ENCODE peak calls at places on chromosomes 7 and 10, in eight cellular contexts. One of them, this sample, is unnamed.
A peak's percentile ranks its signal among the peaks of the same experiment; 100 is the strongest.

GRCh38 chr10:60289800-60290199 is 99.9 kb downstream of the ANK3 start:
- DNase-seq in PC-3: no peak
- DNase-seq in cardiac muscle cell: no peak
- DNase-seq in aorta: no peak
- DNase-seq in stomach: no peak
- DNase-seq in suprapubic skin: no peak
- DNase-seq in Peyer's patch: no peak
- DNase-seq in ovary: no peak
- DNase-seq in this sample: no peak

GRCh38 chr10:108615576-108616320 is 1307.6 kb downstream of the XPNPEP1 start:
- DNase-seq in PC-3: no peak
- DNase-seq in cardiac muscle cell: no peak
- DNase-seq in aorta: no peak
- DNase-seq in stomach: no peak
- DNase-seq in suprapubic skin: no peak
- DNase-seq in Peyer's patch: no peak
- DNase-seq in ovary: no peak
- DNase-seq in this sample: no peak

GRCh38 chr7:98879198-98879988 is 1.1 kb downstream of the TRRAP start:
- DNase-seq in PC-3: peak; percentile 59
- DNase-seq in cardiac muscle cell: no peak
- DNase-seq in aorta: no peak
- DNase-seq in stomach: no peak
- DNase-seq in suprapubic skin: peak; percentile 66
- DNase-seq in Peyer's patch: peak; percentile 73
- DNase-seq in ovary: no peak
- DNase-seq in this sample: no peak

GRCh38 chr10:52004342-52004949 is 305.1 kb upstream of the CSTF2T start:
- DNase-seq in PC-3: peak; percentile 94
- DNase-seq in cardiac muscle cell: peak; percentile 70
- DNase-seq in aorta: no peak
- DNase-seq in stomach: no peak
- DNase-seq in suprapubic skin: no peak
- DNase-seq in Peyer's patch: no peak
- DNase-seq in ovary: no peak
- DNase-seq in this sample: peak; percentile 19

GRCh38 chr7:13628231-13629001 is 361.1 kb downstream of the ETV1 start:
- DNase-seq in PC-3: peak; percentile 65
- DNase-seq in cardiac muscle cell: peak; percentile 29
- DNase-seq in aorta: no peak
- DNase-seq in stomach: no peak
- DNase-seq in suprapubic skin: no peak
- DNase-seq in Peyer's patch: no peak
- DNase-seq in ovary: no peak
- DNase-seq in this sample: no peak

GRCh38 chr7:35793225-35793579 is 7.7 kb upstream of the SEPTIN7 start:
- DNase-seq in PC-3: no peak
- DNase-seq in cardiac muscle cell: peak; percentile 75
- DNase-seq in aorta: no peak
- DNase-seq in stomach: no peak
- DNase-seq in suprapubic skin: no peak
- DNase-seq in Peyer's patch: no peak
- DNase-seq in ovary: no peak
- DNase-seq in this sample: no peak

GRCh38 chr10:102231357-102232318 is 5.5 kb downstream of the ELOVL3 start:
- DNase-seq in PC-3: peak; percentile 52
- DNase-seq in cardiac muscle cell: peak; percentile 33
- DNase-seq in aorta: peak; percentile 56
- DNase-seq in stomach: peak; percentile 73
- DNase-seq in suprapubic skin: no peak
- DNase-seq in Peyer's patch: no peak
- DNase-seq in ovary: no peak
- DNase-seq in this sample: peak; percentile 63

GRCh38 chr10:89887830-89888229 is 186.4 kb downstream of the KIF20B start:
- DNase-seq in PC-3: no peak
- DNase-seq in cardiac muscle cell: peak; percentile 15
- DNase-seq in aorta: peak; percentile 50
- DNase-seq in stomach: no peak
- DNase-seq in suprapubic skin: no peak
- DNase-seq in Peyer's patch: peak; percentile 26
- DNase-seq in ovary: no peak
- DNase-seq in this sample: no peak

GRCh38 chr7:44379366-44380178 is 54.2 kb upstream of the CAMK2B start:
- DNase-seq in PC-3: no peak
- DNase-seq in cardiac muscle cell: no peak
- DNase-seq in aorta: no peak
- DNase-seq in stomach: no peak
- DNase-seq in suprapubic skin: no peak
- DNase-seq in Peyer's patch: no peak
- DNase-seq in ovary: no peak
- DNase-seq in this sample: peak; percentile 16

GRCh38 chr7:94177441-94177840 is 173.3 kb upstream of the BET1 start:
- DNase-seq in PC-3: no peak
- DNase-seq in cardiac muscle cell: no peak
- DNase-seq in aorta: no peak
- DNase-seq in stomach: no peak
- DNase-seq in suprapubic skin: no peak
- DNase-seq in Peyer's patch: no peak
- DNase-seq in ovary: no peak
- DNase-seq in this sample: no peak

GRCh38 chr10:114519306-114519669 is 115.0 kb upstream of the AFAP1L2 start:
- DNase-seq in PC-3: peak; percentile 31
- DNase-seq in cardiac muscle cell: no peak
- DNase-seq in aorta: no peak
- DNase-seq in stomach: peak; percentile 90
- DNase-seq in suprapubic skin: peak; percentile 89
- DNase-seq in Peyer's patch: no peak
- DNase-seq in ovary: no peak
- DNase-seq in this sample: no peak

GRCh38 chr7:33806284-33807157 is 98.8 kb upstream of the BMPER start:
- DNase-seq in PC-3: no peak
- DNase-seq in cardiac muscle cell: peak; percentile 67
- DNase-seq in aorta: peak; percentile 44
- DNase-seq in stomach: peak; percentile 56
- DNase-seq in suprapubic skin: no peak
- DNase-seq in Peyer's patch: no peak
- DNase-seq in ovary: peak; percentile 22
- DNase-seq in this sample: no peak

GRCh38 chr7:99835189-99835588 is 7.4 kb downstream of the CYP3A43 start:
- DNase-seq in PC-3: no peak
- DNase-seq in cardiac muscle cell: no peak
- DNase-seq in aorta: no peak
- DNase-seq in stomach: no peak
- DNase-seq in suprapubic skin: no peak
- DNase-seq in Peyer's patch: no peak
- DNase-seq in ovary: no peak
- DNase-seq in this sample: no peak

GRCh38 chr7:36904101-36904500 is 179.8 kb upstream of the AOAH start:
- DNase-seq in PC-3: no peak
- DNase-seq in cardiac muscle cell: no peak
- DNase-seq in aorta: no peak
- DNase-seq in stomach: no peak
- DNase-seq in suprapubic skin: no peak
- DNase-seq in Peyer's patch: no peak
- DNase-seq in ovary: no peak
- DNase-seq in this sample: no peak

GRCh38 chr10:91206427-91206826 is 14.0 kb upstream of the PCGF5 start:
- DNase-seq in PC-3: no peak
- DNase-seq in cardiac muscle cell: no peak
- DNase-seq in aorta: no peak
- DNase-seq in stomach: no peak
- DNase-seq in suprapubic skin: no peak
- DNase-seq in Peyer's patch: no peak
- DNase-seq in ovary: no peak
- DNase-seq in this sample: no peak

GRCh38 chr7:107879400-107880035 is 11.5 kb upstream of the DLD start:
- DNase-seq in PC-3: peak; percentile 70
- DNase-seq in cardiac muscle cell: peak; percentile 73
- DNase-seq in aorta: no peak
- DNase-seq in stomach: peak; percentile 59
- DNase-seq in suprapubic skin: no peak
- DNase-seq in Peyer's patch: no peak
- DNase-seq in ovary: no peak
- DNase-seq in this sample: no peak

GRCh38 chr7:27091936-27092752 is 3.7 kb downstream of the HOXA1 start:
- DNase-seq in PC-3: no peak
- DNase-seq in cardiac muscle cell: no peak
- DNase-seq in aorta: no peak
- DNase-seq in stomach: no peak
- DNase-seq in suprapubic skin: no peak
- DNase-seq in Peyer's patch: no peak
- DNase-seq in ovary: no peak
- DNase-seq in this sample: peak; percentile 79

GRCh38 chr10:72561745-72562166 is 64.1 kb downstream of the MICU1 start:
- DNase-seq in PC-3: no peak
- DNase-seq in cardiac muscle cell: no peak
- DNase-seq in aorta: no peak
- DNase-seq in stomach: no peak
- DNase-seq in suprapubic skin: no peak
- DNase-seq in Peyer's patch: no peak
- DNase-seq in ovary: no peak
- DNase-seq in this sample: no peak

GRCh38 chr10:122461367-122461728 is at the start of gene HTRA1:
- DNase-seq in PC-3: peak; percentile 45
- DNase-seq in cardiac muscle cell: peak; percentile 80
- DNase-seq in aorta: peak; percentile 91
- DNase-seq in stomach: peak; percentile 56
- DNase-seq in suprapubic skin: no peak
- DNase-seq in Peyer's patch: no peak
- DNase-seq in ovary: peak; percentile 86
- DNase-seq in this sample: no peak

GRCh38 chr10:1188556-1189135 is 132.5 kb downstream of the WDR37 start:
- DNase-seq in PC-3: no peak
- DNase-seq in cardiac muscle cell: no peak
- DNase-seq in aorta: no peak
- DNase-seq in stomach: no peak
- DNase-seq in suprapubic skin: peak; percentile 22
- DNase-seq in Peyer's patch: no peak
- DNase-seq in ovary: no peak
- DNase-seq in this sample: no peak

GRCh38 chr10:70234668-70235447 is 1.6 kb upstream of the PPA1 start:
- DNase-seq in PC-3: no peak
- DNase-seq in cardiac muscle cell: peak; percentile 88
- DNase-seq in aorta: no peak
- DNase-seq in stomach: no peak
- DNase-seq in suprapubic skin: peak; percentile 84
- DNase-seq in Peyer's patch: no peak
- DNase-seq in ovary: peak; percentile 70
- DNase-seq in this sample: no peak

GRCh38 chr7:40199076-40199802 is 64.4 kb downstream of the SUGCT start:
- DNase-seq in PC-3: peak; percentile 50
- DNase-seq in cardiac muscle cell: peak; percentile 85
- DNase-seq in aorta: no peak
- DNase-seq in stomach: no peak
- DNase-seq in suprapubic skin: no peak
- DNase-seq in Peyer's patch: no peak
- DNase-seq in ovary: no peak
- DNase-seq in this sample: peak; percentile 64

GRCh38 chr7:57328963-57329362 is 121.0 kb upstream of the ZNF716 start:
- DNase-seq in PC-3: no peak
- DNase-seq in cardiac muscle cell: no peak
- DNase-seq in aorta: no peak
- DNase-seq in stomach: no peak
- DNase-seq in suprapubic skin: no peak
- DNase-seq in Peyer's patch: no peak
- DNase-seq in ovary: no peak
- DNase-seq in this sample: no peak

GRCh38 chr10:23195846-23196200 is 3.7 kb downstream of the PTF1A start:
- DNase-seq in PC-3: no peak
- DNase-seq in cardiac muscle cell: no peak
- DNase-seq in aorta: no peak
- DNase-seq in stomach: no peak
- DNase-seq in suprapubic skin: no peak
- DNase-seq in Peyer's patch: no peak
- DNase-seq in ovary: no peak
- DNase-seq in this sample: no peak
- H3K27me3 ChIP-seq in PC-3: peaks cover 48% of the 10 kb centered on the region
- H3K27me3 ChIP-seq in cardiac muscle cell: peaks cover 100% of the 10 kb centered on the region
- H3K27me3 ChIP-seq in aorta: no peaks in the 10 kb centered on the region
- H3K27me3 ChIP-seq in stomach: peaks cover 100% of the 10 kb centered on the region
- H3K27me3 ChIP-seq in suprapubic skin: peaks cover 100% of the 10 kb centered on the region
- H3K27me3 ChIP-seq in Peyer's patch: peaks cover 38% of the 10 kb centered on the region
- H3K27me3 ChIP-seq in ovary: no peaks in the 10 kb centered on the region
- H3K27me3 ChIP-seq in this sample: peaks cover 89% of the 10 kb centered on the region

GRCh38 chr10:120115959-120116358 is 223.4 kb downstream of the SEC23IP start:
- DNase-seq in PC-3: no peak
- DNase-seq in cardiac muscle cell: no peak
- DNase-seq in aorta: no peak
- DNase-seq in stomach: no peak
- DNase-seq in suprapubic skin: no peak
- DNase-seq in Peyer's patch: no peak
- DNase-seq in ovary: no peak
- DNase-seq in this sample: no peak
- H3K27me3 ChIP-seq in PC-3: peaks cover 35% of the 10 kb centered on the region
- H3K27me3 ChIP-seq in cardiac muscle cell: no peaks in the 10 kb centered on the region
- H3K27me3 ChIP-seq in aorta: no peaks in the 10 kb centered on the region
- H3K27me3 ChIP-seq in stomach: peaks cover 8% of the 10 kb centered on the region
- H3K27me3 ChIP-seq in suprapubic skin: no peaks in the 10 kb centered on the region
- H3K27me3 ChIP-seq in Peyer's patch: no peaks in the 10 kb centered on the region
- H3K27me3 ChIP-seq in ovary: no peaks in the 10 kb centered on the region
- H3K27me3 ChIP-seq in this sample: peaks cover 3% of the 10 kb centered on the region

DNA sequence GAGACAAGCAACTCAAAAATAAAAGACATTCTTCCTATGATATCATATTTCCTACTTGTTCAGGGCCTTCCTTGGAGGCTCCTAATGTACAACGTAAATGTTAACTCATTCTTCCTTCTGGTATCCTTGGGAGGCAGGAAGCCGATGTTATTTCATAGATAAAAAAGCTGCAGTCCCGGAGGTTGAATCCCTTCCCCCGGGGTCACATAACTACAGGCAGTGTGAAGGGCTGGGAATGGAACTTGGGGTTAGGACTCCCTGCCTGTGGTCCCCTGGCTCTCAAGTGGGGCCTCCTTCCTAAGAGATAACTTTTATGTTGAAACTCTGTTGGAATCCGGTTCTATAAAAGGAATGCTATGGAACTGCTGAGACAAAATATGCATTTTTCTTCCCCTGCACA is 14.9 kb upstream of the CCDC3 start:
- DNase-seq in PC-3: no peak
- DNase-seq in cardiac muscle cell: peak; percentile 91
- DNase-seq in aorta: no peak
- DNase-seq in stomach: no peak
- DNase-seq in suprapubic skin: no peak
- DNase-seq in Peyer's patch: no peak
- DNase-seq in ovary: no peak
- DNase-seq in this sample: no peak
- H3K27me3 ChIP-seq in PC-3: no peaks in the 10 kb centered on the region
- H3K27me3 ChIP-seq in cardiac muscle cell: no peaks in the 10 kb centered on the region
- H3K27me3 ChIP-seq in aorta: no peaks in the 10 kb centered on the region
- H3K27me3 ChIP-seq in stomach: no peaks in the 10 kb centered on the region
- H3K27me3 ChIP-seq in suprapubic skin: no peaks in the 10 kb centered on the region
- H3K27me3 ChIP-seq in Peyer's patch: no peaks in the 10 kb centered on the region
- H3K27me3 ChIP-seq in ovary: no peaks in the 10 kb centered on the region
- H3K27me3 ChIP-seq in this sample: peaks cover 4% of the 10 kb centered on the region

DNA sequence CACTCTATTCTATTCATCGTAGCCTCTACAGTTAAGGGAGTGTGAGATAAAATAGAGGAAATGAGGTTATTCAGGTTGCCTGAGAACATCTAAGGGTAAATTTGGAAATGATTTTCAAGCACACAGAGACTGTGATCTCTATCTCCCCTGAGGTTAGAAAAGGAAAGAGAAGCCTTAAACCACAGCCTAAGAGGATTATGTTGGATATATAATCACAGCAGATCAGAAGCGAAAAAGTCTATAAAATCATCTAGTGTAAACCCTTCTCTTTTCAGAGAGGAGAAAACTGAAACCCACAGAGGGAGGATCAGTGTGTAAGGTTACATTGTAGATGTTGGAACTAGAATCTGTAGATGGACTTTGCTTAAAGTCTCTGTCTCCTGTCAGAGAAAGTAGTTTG is 90.6 kb upstream of the SEMA3E start:
- DNase-seq in PC-3: no peak
- DNase-seq in cardiac muscle cell: no peak
- DNase-seq in aorta: no peak
- DNase-seq in stomach: no peak
- DNase-seq in suprapubic skin: no peak
- DNase-seq in Peyer's patch: no peak
- DNase-seq in ovary: no peak
- DNase-seq in this sample: no peak
- H3K27me3 ChIP-seq in PC-3: no peaks in the 10 kb centered on the region
- H3K27me3 ChIP-seq in cardiac muscle cell: no peaks in the 10 kb centered on the region
- H3K27me3 ChIP-seq in aorta: no peaks in the 10 kb centered on the region
- H3K27me3 ChIP-seq in stomach: no peaks in the 10 kb centered on the region
- H3K27me3 ChIP-seq in suprapubic skin: no peaks in the 10 kb centered on the region
- H3K27me3 ChIP-seq in Peyer's patch: no peaks in the 10 kb centered on the region
- H3K27me3 ChIP-seq in ovary: no peaks in the 10 kb centered on the region
- H3K27me3 ChIP-seq in this sample: peaks cover 6% of the 10 kb centered on the region

This sample was measured in SJSA1.